ENCODE peak calls at places on chromosomes 11 and 22, in five cellular contexts. C, W, A, B and E are unnamed samples.

GRCh38 chr11:58444285-58444684 is 2.2 kb upstream of the OR5B12 start:
- DNase-seq in A (no peak), W (no peak), C (no peak), B (no peak), E (no peak)

GRCh38 chr11:65477271-65478029 is 21.4 kb upstream of the MALAT1 start:
- DNase-seq in B (peak), C (peak), W (peak), A (peak), E (peak)

GRCh38 chr11:11629368-11629767 is 7.6 kb upstream of the GALNT18 start:
- DNase-seq in B (peak), W (no peak), C (no peak), A (no peak), E (no peak)

GRCh38 chr11:119721129-119722120 is 7.6 kb downstream of the NECTIN1 start:
- DNase-seq in A (no peak), C (no peak), W (no peak), B (no peak), E (no peak)

GRCh38 chr22:32652609-32653008 is 148.9 kb upstream of the TIMP3 start:
- DNase-seq in B (no peak), A (no peak), W (no peak), C (no peak), E (no peak)

GRCh38 chr11:19344661-19345518 is 104.1 kb upstream of the E2F8 start:
- DNase-seq in W (peak), B (no peak), A (no peak), C (no peak), E (peak)

GRCh38 chr22:39179401-39179827 is 26.9 kb upstream of the CBX7 start:
- DNase-seq in C (no peak), W (no peak), B (no peak), A (no peak), E (no peak)

GRCh38 chr11:85307381-85307780 is 319.8 kb downstream of the DLG2 start:
- DNase-seq in C (no peak), B (no peak), A (no peak), W (no peak), E (no peak)

GRCh38 chr22:43213066-43213465 is 26.1 kb upstream of the TTLL12 start:
- DNase-seq in B (no peak), C (no peak), W (no peak), A (no peak), E (no peak)

GRCh38 chr11:75578977-75579376 is 16.9 kb downstream of the SERPINH1 start:
- DNase-seq in W (no peak), C (no peak), B (no peak), A (no peak), E (peak)

GRCh38 chr11:57763568-57763967 is 2.0 kb downstream of the CTNND1 start:
- DNase-seq in C (no peak), W (no peak), A (no peak), B (no peak), E (peak)

GRCh38 chr11:109422755-109423113 is 744 bp downstream of the C11orf87 start:
- DNase-seq in C (no peak), A (no peak), B (no peak), W (no peak), E (peak)